ENCODE peak calls at places on chromosome 22, in seven cellular contexts. U, V, F, J, A, G and H are unnamed samples.

GRCh38 chr22:40819741-40820140 is 595 bp upstream of the SLC25A17 start:
- DNase-seq in U (no peak), V (no peak), F (peak), J (no peak), A (no peak), G (peak), H (no peak)

GRCh38 chr22:21778705-21779363 is 43.2 kb upstream of the YPEL1 start:
- DNase-seq in U (no peak), V (peak), F (no peak), J (no peak), A (no peak), G (no peak), H (no peak)

GRCh38 chr22:35883028-35883620 is 145.5 kb downstream of the RBFOX2 start:
- DNase-seq in U (no peak), V (no peak), F (peak), J (no peak), A (no peak), G (no peak), H (no peak)

GRCh38 chr22:16559056-16559955 is 33.3 kb downstream of the CCT8L2 start:
- DNase-seq in U (no peak), V (no peak), F (no peak), J (no peak), A (no peak), G (no peak), H (no peak)

GRCh38 chr22:36998620-36999351 is 20.5 kb downstream of the TST start:
- DNase-seq in U (no peak), V (no peak), F (no peak), J (no peak), A (no peak), G (no peak), H (no peak)

GRCh38 chr22:35903571-35904331 is 124.9 kb downstream of the RBFOX2 start:
- DNase-seq in U (no peak), V (no peak), F (no peak), J (no peak), A (no peak), G (no peak), H (no peak)

GRCh38 chr22:42977574-42977973 is 37.4 kb downstream of the PACSIN2 start:
- DNase-seq in U (no peak), V (no peak), F (no peak), J (no peak), A (no peak), G (no peak), H (peak)

GRCh38 chr22:50272103-50272782 is 2.1 kb upstream of the MAPK11 start:
- DNase-seq in U (no peak), V (no peak), F (no peak), J (no peak), A (no peak), G (no peak), H (no peak)

GRCh38 chr22:36234211-36234610 is 5.1 kb downstream of the APOL2 start:
- DNase-seq in U (no peak), V (no peak), F (no peak), J (no peak), A (no peak), G (no peak), H (no peak)

GRCh38 chr22:31036671-31037550 is 44.2 kb upstream of the SMTN start:
- DNase-seq in U (no peak), V (peak), F (no peak), J (no peak), A (no peak), G (peak), H (no peak)

GRCh38 chr22:31496007-31496734 is at the start of gene SFI1:
- DNase-seq in U (peak), V (peak), F (peak), J (peak), A (peak), G (peak), H (peak)

GRCh38 chr22:21766933-21767462 is 31.4 kb upstream of the YPEL1 start:
- DNase-seq in U (peak), V (no peak), F (no peak), J (peak), A (peak), G (no peak), H (no peak)

GRCh38 chr22:35349704-35350538 is 31.0 kb upstream of the HMOX1 start:
- DNase-seq in U (no peak), V (no peak), F (no peak), J (no peak), A (no peak), G (no peak), H (no peak)

GRCh38 chr22:47284822-47285221 is 522.4 kb downstream of the TBC1D22A start:
- DNase-seq in U (no peak), V (no peak), F (no peak), J (no peak), A (no peak), G (no peak), H (no peak)

GRCh38 chr22:36405671-36406070 is 17.9 kb upstream of the MYH9 start:
- DNase-seq in U (peak), V (no peak), F (peak), J (no peak), A (no peak), G (peak), H (peak)

GRCh38 chr22:37782340-37783168 is 25.2 kb upstream of the GCAT start:
- DNase-seq in U (no peak), V (peak), F (no peak), J (no peak), A (no peak), G (no peak), H (no peak)

GRCh38 chr22:35604671-35605457 is 12.3 kb downstream of the MB start:
- DNase-seq in U (no peak), V (no peak), F (no peak), J (no peak), A (no peak), G (no peak), H (no peak)

GRCh38 chr22:31585161-31585859 is 76.7 kb downstream of the PISD start:
- DNase-seq in U (no peak), V (no peak), F (no peak), J (no peak), A (peak), G (peak), H (no peak)

GRCh38 chr22:19431641-19432091 is at the start of gene HIRA:
- DNase-seq in U (peak), V (no peak), F (peak), J (peak), A (peak), G (peak), H (peak)

GRCh38 chr22:45009881-45010531 is at the start of gene PHF21B:
- DNase-seq in U (no peak), V (no peak), F (no peak), J (no peak), A (peak), G (no peak), H (no peak)

GRCh38 chr22:31556627-31557203 is 60.4 kb downstream of the SFI1 start:
- DNase-seq in U (no peak), V (no peak), F (peak), J (no peak), A (no peak), G (peak), H (no peak)

GRCh38 chr22:16955081-16955480 is 52.9 kb downstream of the GAB4 start:
- DNase-seq in U (no peak), V (no peak), F (no peak), J (no peak), A (no peak), G (no peak), H (no peak)

GRCh38 chr22:29801796-29802195 is 34.6 kb downstream of the UQCR10 start:
- DNase-seq in U (no peak), V (no peak), F (no peak), J (no peak), A (no peak), G (no peak), H (no peak)

GRCh38 chr22:40401532-40401931 is 31.1 kb downstream of the SGSM3 start:
- DNase-seq in U (peak), V (no peak), F (no peak), J (no peak), A (peak), G (no peak), H (peak)

GRCh38 chr22:29313126-29314071 is 2.1 kb downstream of the RASL10A start:
- DNase-seq in U (no peak), V (no peak), F (no peak), J (no peak), A (no peak), G (no peak), H (no peak)